ENCODE peak calls at places on chromosomes 1 and 21, in seven cellular contexts. M is HCT116, I is SK-N-SH, F is endothelial cell of umbilical vein, S is H1, O is K562, Q is HepG2. E is an unnamed sample.

GRCh38 chr1:44810101-44810761 is 1.9 kb downstream of the BTBD19 start:
- DNase-seq in O (no peak), Q (no peak), M (no peak), F (peak), I (no peak), S (no peak), E (no peak)

GRCh38 chr1:54309631-54310366 is 96.4 kb downstream of the SSBP3 start:
- DNase-seq in F (no peak), O (no peak), I (no peak), Q (no peak), S (no peak), M (no peak), E (no peak)

GRCh38 chr1:10755977-10756521 is 40.4 kb downstream of the CASZ1 start:
- DNase-seq in I (peak), Q (no peak), M (no peak), S (no peak), F (peak), O (peak), E (no peak)

GRCh38 chr21:32520885-32521735 is 64.2 kb downstream of the TCP10L start:
- DNase-seq in M (no peak), F (peak), S (no peak), O (no peak), I (peak), Q (no peak), E (no peak)

GRCh38 chr1:39268112-39268581 is 63.7 kb downstream of the MACF1 start:
- DNase-seq in I (no peak), F (peak), M (no peak), Q (no peak), S (no peak), O (no peak), E (no peak)

GRCh38 chr1:72184099-72184695 is 98.1 kb downstream of the NEGR1 start:
- DNase-seq in I (no peak), F (peak), S (no peak), M (no peak), Q (no peak), O (no peak), E (no peak)

GRCh38 chr1:236394905-236395779 is 1.1 kb downstream of the EDARADD start:
- DNase-seq in F (peak), I (peak), M (no peak), O (peak), Q (no peak), S (peak), E (no peak)

GRCh38 chr1:114718661-114719423 is 2.3 kb upstream of the NRAS start:
- DNase-seq in S (no peak), Q (no peak), O (no peak), M (no peak), I (no peak), F (no peak), E (no peak)

GRCh38 chr1:176950736-176951308 is 213.7 kb downstream of the ASTN1 start:
- DNase-seq in M (no peak), O (no peak), Q (no peak), I (no peak), F (no peak), S (no peak), E (no peak)

GRCh38 chr1:108815566-108815965 is 41.3 kb downstream of the AKNAD1 start:
- DNase-seq in Q (no peak), S (no peak), F (no peak), I (no peak), O (no peak), M (no peak), E (no peak)

GRCh38 chr1:190747643-190748186 is 270.1 kb upstream of the BRINP3 start:
- DNase-seq in Q (no peak), O (no peak), F (peak), S (no peak), I (no peak), M (no peak), E (no peak)

GRCh38 chr1:81679972-81680371 is 120.8 kb upstream of the ADGRL2 start:
- DNase-seq in Q (peak), F (no peak), S (no peak), I (no peak), O (no peak), M (no peak), E (no peak)

GRCh38 chr21:42439284-42440186 is 35.8 kb downstream of the UBASH3A start:
- DNase-seq in Q (no peak), S (no peak), I (no peak), F (no peak), M (no peak), O (no peak), E (no peak)

GRCh38 chr1:147117109-147117508 is 55.2 kb downstream of the PRKAB2 start:
- DNase-seq in S (no peak), F (no peak), Q (no peak), M (no peak), I (no peak), O (no peak), E (no peak)

GRCh38 chr1:183699643-183700160 is 46.6 kb upstream of the APOBEC4 start:
- DNase-seq in S (no peak), F (no peak), I (no peak), M (no peak), O (no peak), Q (peak), E (no peak)

GRCh38 chr1:117147856-117148588 is 26.5 kb upstream of the TRIM45 start:
- DNase-seq in O (no peak), I (no peak), Q (no peak), M (no peak), F (no peak), S (no peak), E (no peak)

GRCh38 chr1:2268285-2269056 is 40.4 kb downstream of the SKI start:
- DNase-seq in Q (no peak), M (no peak), I (no peak), F (no peak), S (no peak), O (no peak), E (no peak)

GRCh38 chr1:177858222-177858894 is 111.5 kb downstream of the SEC16B start:
- DNase-seq in O (no peak), S (no peak), M (no peak), Q (no peak), I (no peak), F (peak), E (no peak)

GRCh38 chr1:41414716-41415306 is 53.6 kb downstream of the FOXO6 start:
- DNase-seq in I (no peak), M (no peak), S (no peak), O (no peak), F (no peak), Q (no peak), E (no peak)

GRCh38 chr1:116794804-116795481 is 40.7 kb downstream of the CD2 start:
- DNase-seq in I (no peak), M (no peak), F (no peak), Q (no peak), S (no peak), O (no peak), E (no peak)

GRCh38 chr1:17228619-17229018 is 20.3 kb upstream of the PADI3 start:
- DNase-seq in Q (no peak), O (no peak), M (no peak), F (no peak), S (no peak), I (no peak), E (no peak)

GRCh38 chr1:199859525-199859924 is 168.0 kb upstream of the NR5A2 start:
- DNase-seq in S (no peak), M (no peak), O (no peak), Q (no peak), I (peak), F (peak), E (no peak)

GRCh38 chr1:63063367-63063766 is 259.0 kb upstream of the FOXD3 start:
- DNase-seq in M (no peak), F (no peak), O (peak), I (no peak), Q (no peak), S (peak), E (no peak)

GRCh38 chr21:30434033-30434631 is 4.1 kb downstream of the KRTAP13-4 start:
- DNase-seq in F (no peak), Q (no peak), O (peak), S (peak), M (no peak), I (peak), E (peak)

GRCh38 chr1:46190539-46190938 is 7.7 kb downstream of the POMGNT1 start:
- DNase-seq in M (no peak), I (no peak), S (no peak), O (no peak), F (no peak), Q (no peak), E (no peak)

GRCh38 chr1:179447489-179447888 is 81.7 kb downstream of the AXDND1 start:
- DNase-seq in O (peak), S (peak), M (peak), F (peak), Q (peak), I (no peak), E (no peak)

GRCh38 chr1:116989851-116990250 is 11.7 kb upstream of the CD101 start:
- DNase-seq in O (no peak), M (no peak), S (no peak), I (no peak), F (no peak), Q (no peak), E (no peak)

GRCh38 chr1:59506952-59507351 is 210.1 kb downstream of the FGGY start:
- DNase-seq in O (no peak), F (no peak), S (no peak), I (no peak), Q (no peak), M (no peak), E (no peak)

GRCh38 chr1:74610961-74611360 is 62.6 kb downstream of the ERICH3 start:
- DNase-seq in F (no peak), O (no peak), I (no peak), M (no peak), Q (no peak), S (no peak), E (no peak)

GRCh38 chr1:175629318-175629694 is 114.1 kb downstream of the TNR start:
- DNase-seq in Q (no peak), M (no peak), O (no peak), S (no peak), F (no peak), I (no peak), E (no peak)

GRCh38 chr1:224170748-224171478 is 12.1 kb upstream of the DEGS1 start:
- DNase-seq in O (no peak), S (no peak), F (peak), Q (peak), I (peak), M (no peak), E (no peak)

GRCh38 chr1:28836421-28836956 is 24.5 kb downstream of the OPRD1 start:
- DNase-seq in M (no peak), F (no peak), O (no peak), S (no peak), I (no peak), Q (no peak), E (no peak)
- H3K9ac ChIP-seq in M (no peak), F (no peak), O (no peak), S (no peak), I (no peak), Q (no peak), E (no peak)

DNA sequence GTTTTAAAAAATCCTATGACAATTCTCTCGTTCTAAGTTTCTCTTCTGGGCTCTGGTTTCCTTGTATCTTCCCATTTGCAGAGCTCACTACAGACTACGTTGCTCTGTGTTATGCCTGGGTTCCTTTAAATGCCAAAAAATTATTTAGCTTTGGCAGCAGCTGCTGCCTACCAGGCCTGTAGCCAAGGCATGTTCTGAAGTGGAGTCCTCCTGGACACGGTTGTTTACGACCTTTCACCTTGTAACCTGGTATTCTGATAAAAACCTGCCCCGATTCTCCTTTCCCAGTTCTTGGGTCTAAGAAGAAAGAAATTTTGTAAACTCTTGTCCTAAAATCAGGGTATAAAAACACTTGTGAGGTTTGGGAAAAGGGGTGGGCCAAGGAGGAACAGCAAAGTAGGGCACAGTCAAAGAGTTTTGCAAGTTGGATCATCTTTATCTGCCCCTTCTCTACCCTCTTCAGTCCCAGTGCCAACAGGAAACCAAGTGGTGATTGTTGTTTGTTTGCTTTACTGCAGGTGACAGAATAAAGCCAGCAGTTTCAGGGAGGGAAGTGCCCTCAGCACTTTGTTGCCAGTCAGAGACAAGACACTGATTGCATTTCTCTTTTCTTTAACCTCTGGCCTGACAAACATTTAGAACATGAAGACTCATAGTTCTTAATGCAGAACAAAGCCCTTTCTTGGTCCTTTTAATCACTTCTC is 3.1 kb upstream of the TXNIP start:
- DNase-seq in O (no peak), F (no peak), M (no peak), S (no peak), I (no peak), Q (no peak), E (no peak)
- TF ChIP-seq POLR2AphosphoS5 in O (no peak), F (no peak), M (no peak), S (no peak), I (no peak), Q (no peak), E (no peak)

DNA sequence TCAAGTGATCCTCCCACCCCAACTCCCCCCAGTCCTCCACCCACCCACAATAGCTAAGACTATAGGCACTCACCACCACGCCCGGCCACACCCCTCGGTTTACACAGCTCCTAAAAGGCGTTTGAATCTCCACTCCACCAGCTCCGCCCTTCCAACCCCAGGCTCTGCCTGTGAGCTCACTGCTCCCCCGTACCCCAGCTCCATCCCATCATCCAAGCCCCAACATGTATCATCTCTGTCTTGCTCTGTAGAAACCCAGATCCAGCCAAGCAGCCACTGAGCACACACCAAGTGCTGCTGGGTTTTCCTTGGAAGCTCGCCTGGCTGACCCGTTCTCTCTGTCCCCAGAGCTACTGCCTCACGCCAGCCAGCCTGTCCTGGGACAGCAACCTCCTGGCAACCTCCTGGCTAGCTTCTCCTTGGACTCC is 12.0 kb upstream of the S100A2 start:
- DNase-seq in Q (no peak), O (no peak), S (no peak), M (no peak), F (no peak), I (no peak), E (no peak)
- H3K9ac ChIP-seq in Q (no peak), O (peak), S (no peak), M (peak), F (no peak), I (no peak), E (no peak)

GRCh38 chr21:45598109-45598508 is 45.4 kb upstream of the PCBP3 start:
- DNase-seq in M (no peak), I (no peak), S (no peak), O (no peak), Q (no peak), F (no peak), E (no peak)
- TF ChIP-seq POLR2AphosphoS5 in M (no peak), I (no peak), S (no peak), O (no peak), Q (no peak), F (no peak), E (no peak)

GRCh38 chr1:234950598-234950997 is 178.0 kb downstream of the TOMM20 start:
- DNase-seq in M (no peak), I (no peak), S (no peak), O (no peak), Q (no peak), F (no peak), E (no peak)

GRCh38 chr1:234954613-234955012 is 174.0 kb downstream of the TOMM20 start:
- DNase-seq in F (no peak), O (no peak), M (no peak), I (peak), Q (no peak), S (no peak), E (no peak)

GRCh38 chr1:234955107-234955731 is 173.4 kb downstream of the TOMM20 start:
- DNase-seq in S (no peak), F (peak), I (no peak), O (no peak), M (no peak), Q (no peak), E (no peak)

GRCh38 chr1:234956821-234957329 is 171.8 kb downstream of the TOMM20 start:
- DNase-seq in I (no peak), Q (peak), O (peak), M (no peak), S (no peak), F (no peak), E (no peak)

DNA sequence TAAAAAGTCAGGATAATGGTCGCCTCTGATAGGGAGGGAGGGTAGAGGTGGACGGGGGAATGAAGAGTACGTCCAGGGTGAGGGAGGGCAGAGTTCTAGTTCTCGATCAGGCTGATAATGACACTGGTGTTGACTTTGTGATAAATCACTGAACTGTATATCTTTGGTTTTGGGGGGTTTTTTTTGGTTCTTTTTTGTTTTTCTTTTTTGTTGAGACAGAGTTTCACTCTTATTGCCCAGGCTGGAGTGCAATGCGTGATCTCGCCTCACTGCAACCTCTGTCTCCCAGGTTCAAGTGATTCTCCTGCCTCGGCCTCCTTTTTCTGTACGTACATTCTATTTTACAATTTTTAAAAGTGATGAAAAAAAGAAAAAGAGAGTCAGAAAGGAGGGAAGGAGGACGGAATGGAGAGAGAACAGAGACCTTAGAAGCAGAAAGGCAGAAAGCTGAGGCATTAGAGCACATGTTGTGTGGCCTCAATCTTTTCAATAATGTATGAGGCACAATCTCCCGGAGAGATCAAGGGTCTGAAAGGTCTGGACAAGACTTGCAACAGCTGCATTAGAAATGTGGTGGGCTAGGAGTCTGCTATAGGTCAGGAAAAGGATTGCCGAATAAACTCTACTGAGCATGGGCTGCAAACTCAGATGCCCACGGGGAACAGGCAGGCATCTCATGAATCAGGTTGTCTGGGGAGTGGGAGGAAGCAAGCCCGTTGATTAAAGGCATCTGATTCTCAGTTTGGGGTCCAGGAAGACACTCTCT is 174.8 kb downstream of the TOMM20 start:
- DNase-seq in S (no peak), M (no peak), F (no peak), Q (no peak), O (no peak), I (no peak), E (no peak)
- H3K9ac ChIP-seq in S (no peak), M (no peak), F (no peak), Q (peak), O (peak), I (no peak), E (no peak)

GRCh38 chr1:91913018-91913417 is 27.1 kb upstream of the TGFBR3 start:
- DNase-seq in S (no peak), F (peak), Q (no peak), I (no peak), O (no peak), M (no peak), E (no peak)
- TF ChIP-seq POLR2AphosphoS5 in S (no peak), F (no peak), Q (no peak), I (no peak), O (no peak), M (no peak), E (no peak)

DNA sequence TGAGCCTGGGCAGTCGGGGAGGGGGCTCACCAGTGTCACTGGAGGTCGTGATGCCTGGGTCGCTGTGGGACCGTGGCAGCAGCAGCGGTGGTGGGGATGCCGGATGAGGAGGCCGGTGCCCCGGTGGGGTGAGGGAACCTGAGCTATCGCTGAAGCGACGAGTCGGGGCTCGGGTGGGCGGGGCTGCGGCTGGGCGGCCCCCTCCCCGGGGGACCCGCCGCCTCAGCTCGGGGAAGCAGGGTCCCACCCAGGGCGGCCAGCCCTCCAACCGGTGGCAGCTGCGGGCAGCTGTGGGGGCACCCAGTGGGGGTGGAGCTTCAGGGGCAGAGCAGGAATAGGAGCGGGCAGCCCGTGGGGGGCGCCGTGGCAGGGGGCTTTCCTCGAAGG is 5.0 kb downstream of the ENTREP3 start:
- DNase-seq in S (no peak), M (no peak), F (no peak), Q (no peak), I (no peak), O (no peak), E (no peak)
- H3K9ac ChIP-seq in S (no peak), M (no peak), F (no peak), Q (peak), I (no peak), O (peak), E (no peak)

DNA sequence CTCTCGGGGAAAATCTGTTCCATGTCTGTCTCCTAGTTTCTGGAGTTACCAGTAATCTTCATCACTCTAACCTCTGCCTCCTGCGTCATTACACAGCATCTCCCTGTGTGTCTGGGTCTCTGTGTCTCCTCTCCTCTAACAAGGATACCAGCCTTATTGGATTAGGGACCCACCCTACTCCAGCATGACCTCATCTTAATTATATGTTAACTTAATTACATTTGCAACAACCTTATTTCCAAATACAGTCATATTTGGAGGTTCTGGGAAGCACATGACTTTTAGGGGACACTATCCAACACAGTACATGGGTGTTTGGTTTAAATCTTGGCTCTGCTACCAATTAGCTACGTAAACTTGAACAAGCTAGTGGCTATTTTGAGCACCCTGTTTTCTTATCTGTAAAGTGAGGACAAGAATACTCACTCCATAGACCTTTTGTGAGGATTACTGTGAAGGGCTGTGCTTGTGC is 83.9 kb upstream of the SGIP1 start:
- DNase-seq in S (no peak), F (no peak), M (no peak), O (no peak), I (peak), Q (no peak), E (no peak)
- TF ChIP-seq POLR2AphosphoS5 in S (no peak), F (no peak), M (no peak), O (no peak), I (no peak), Q (no peak), E (no peak)

GRCh38 chr1:227343727-227344551 is 25.6 kb upstream of the CDC42BPA start:
- DNase-seq in S (no peak), M (no peak), Q (no peak), F (peak), O (no peak), I (no peak), E (peak)
- H3K9ac ChIP-seq in S (no peak), M (no peak), Q (no peak), F (no peak), O (no peak), I (no peak), E (peak)